ENCODE peak calls at places on chromosomes 5 and 9, in nine cellular contexts. N, Y, P, H, A, K, D, S and W are unnamed samples.

GRCh38 chr5:141617682-141618029 is 1.1 kb downstream of the DIAPH1 start:
- DNase-seq in H (peak), K (peak), S (no peak), D (no peak), N (no peak), Y (no peak), A (no peak), P (no peak), W (no peak)

GRCh38 chr5:108688487-108688886 is 59.2 kb upstream of the FER start:
- DNase-seq in S (no peak), H (no peak), P (no peak), K (no peak), N (no peak), A (no peak), D (no peak), Y (no peak), W (no peak)

GRCh38 chr5:139684881-139685749 is 37.0 kb downstream of the CXXC5 start:
- DNase-seq in A (no peak), D (no peak), P (no peak), K (no peak), N (no peak), S (no peak), H (no peak), Y (no peak), W (no peak)

GRCh38 chr5:83844320-83845068 is 123.8 kb upstream of the HAPLN1 start:
- DNase-seq in Y (peak), H (peak), P (no peak), D (no peak), N (no peak), S (no peak), K (peak), A (no peak), W (no peak)

GRCh38 chr5:131751551-131751950 is 45.3 kb downstream of the FNIP1 start:
- DNase-seq in Y (no peak), S (no peak), N (no peak), K (no peak), A (no peak), P (no peak), H (peak), D (no peak), W (no peak)

GRCh38 chr5:98109561-98110006 is 663.9 kb upstream of the RGMB start:
- DNase-seq in S (no peak), N (no peak), A (no peak), Y (no peak), H (peak), D (no peak), P (no peak), K (peak), W (no peak)

GRCh38 chr5:93360436-93361100 is 220.5 kb downstream of the NR2F1-AS1 start:
- DNase-seq in A (no peak), D (peak), P (no peak), H (no peak), N (no peak), K (peak), Y (no peak), S (no peak), W (no peak)

GRCh38 chr9:98020471-98021145 is 35.9 kb upstream of the NANS start:
- DNase-seq in H (no peak), K (no peak), D (no peak), P (no peak), S (no peak), N (no peak), Y (no peak), A (no peak), W (no peak)

GRCh38 chr9:74942801-74943200 is 9.9 kb downstream of the C9orf40 start:
- DNase-seq in K (peak), D (no peak), P (no peak), A (peak), N (no peak), S (no peak), H (no peak), Y (peak), W (no peak)

GRCh38 chr5:170283296-170283695 is 14.3 kb downstream of the LCP2 start:
- DNase-seq in A (no peak), P (no peak), N (no peak), H (no peak), Y (no peak), S (no peak), D (no peak), K (no peak), W (no peak)

GRCh38 chr9:129613520-129614175 is 7.3 kb downstream of the C9orf50 start:
- DNase-seq in N (no peak), Y (no peak), H (no peak), K (no peak), S (peak), P (no peak), A (no peak), D (no peak), W (no peak)

GRCh38 chr9:123453904-123454321 is 97.9 kb downstream of the CRB2 start:
- DNase-seq in P (no peak), H (no peak), A (no peak), K (peak), N (no peak), D (no peak), S (peak), Y (no peak), W (no peak)

GRCh38 chr5:112776301-112776856 is 38.7 kb downstream of the APC start:
- DNase-seq in Y (no peak), P (no peak), D (no peak), S (no peak), H (peak), A (no peak), N (no peak), K (peak), W (no peak)

GRCh38 chr9:13351768-13352386 is 72.4 kb upstream of the MPDZ start:
- DNase-seq in Y (no peak), P (no peak), S (no peak), N (no peak), K (peak), A (no peak), D (peak), H (peak), W (no peak)

GRCh38 chr9:10238087-10238486 is 374.7 kb downstream of the PTPRD start:
- DNase-seq in N (no peak), S (no peak), A (no peak), H (no peak), P (no peak), Y (no peak), D (no peak), K (no peak), W (no peak)

GRCh38 chr9:128528445-128529160 is 23.8 kb upstream of the SPTAN1 start:
- DNase-seq in A (no peak), D (peak), N (no peak), S (no peak), P (no peak), K (peak), Y (no peak), H (peak), W (no peak)

GRCh38 chr5:14676320-14676719 is 11.8 kb downstream of the OTULIN start:
- DNase-seq in P (no peak), S (no peak), A (no peak), Y (peak), H (peak), D (peak), K (peak), N (peak), W (no peak)